ENCODE peak calls at places on chromosome 21, in six cellular contexts. Y, R, U, X, D and L are unnamed samples.

GRCh38 chr21:37532868-37533780 is 166.6 kb downstream of the DYRK1A start:
- DNase-seq in Y (no peak), D (peak), U (no peak), X (peak), R (no peak), L (no peak)

GRCh38 chr21:19684328-19684727 is 1280.7 kb upstream of the TMPRSS15 start:
- DNase-seq in R (no peak), U (no peak), Y (no peak), X (no peak), D (no peak), L (no peak)

GRCh38 chr21:27301216-27301615 is 334.3 kb upstream of the ADAMTS5 start:
- DNase-seq in R (no peak), X (no peak), D (no peak), Y (no peak), U (no peak), L (no peak)

GRCh38 chr21:41426656-41427311 is 745 bp downstream of the MX1 start:
- DNase-seq in R (no peak), D (no peak), X (peak), Y (no peak), U (peak), L (no peak)

GRCh38 chr21:45844181-45844580 is 137.4 kb upstream of the COL6A1 start:
- DNase-seq in X (no peak), R (no peak), D (no peak), U (no peak), Y (no peak), L (no peak)

GRCh38 chr21:38289697-38290096 is 32.9 kb downstream of the KCNJ15 start:
- DNase-seq in U (peak), Y (no peak), X (no peak), R (peak), D (peak), L (no peak)

GRCh38 chr21:26849428-26850115 is 4.4 kb upstream of the ADAMTS1 start:
- DNase-seq in Y (no peak), D (no peak), U (no peak), R (no peak), X (no peak), L (no peak)

GRCh38 chr21:26148834-26149354 is 21.7 kb downstream of the APP start:
- DNase-seq in R (no peak), X (no peak), D (no peak), Y (no peak), U (no peak), L (no peak)

GRCh38 chr21:40901690-40902089 is 54.7 kb upstream of the DSCAM start:
- DNase-seq in X (no peak), U (no peak), R (no peak), Y (no peak), D (no peak), L (no peak)

GRCh38 chr21:45405819-45406762 is 1.1 kb downstream of the COL18A1 start:
- DNase-seq in D (no peak), R (peak), X (no peak), U (no peak), Y (no peak), L (no peak)

GRCh38 chr21:20662523-20662922 is 335.7 kb upstream of the NCAM2 start:
- DNase-seq in Y (no peak), U (no peak), X (no peak), D (no peak), R (no peak), L (no peak)

GRCh38 chr21:31260790-31261189 is 83.3 kb downstream of the TIAM1 start:
- DNase-seq in Y (no peak), D (no peak), X (no peak), R (no peak), U (no peak), L (no peak)

GRCh38 chr21:41229527-41230248 is 61.7 kb downstream of the BACE2 start:
- DNase-seq in R (no peak), Y (no peak), D (no peak), U (no peak), X (no peak), L (no peak)

GRCh38 chr21:22842875-22843274 is 1844.7 kb downstream of the NCAM2 start:
- DNase-seq in U (no peak), Y (no peak), R (no peak), X (no peak), D (no peak), L (no peak)

GRCh38 chr21:31730687-31731111 is 1.2 kb downstream of the SCAF4 start:
- DNase-seq in Y (no peak), R (no peak), X (no peak), U (no peak), D (no peak), L (peak)

GRCh38 chr21:46480466-46480865 is 21.8 kb downstream of the DIP2A start:
- DNase-seq in Y (no peak), D (no peak), X (no peak), U (no peak), R (no peak), L (no peak)

GRCh38 chr21:17769049-17769845 is 49.9 kb downstream of the C21orf91 start:
- DNase-seq in R (no peak), D (no peak), Y (no peak), X (no peak), U (no peak), L (no peak)

GRCh38 chr21:36828208-36828607 is 129.3 kb downstream of the SIM2 start:
- DNase-seq in X (no peak), Y (no peak), D (no peak), U (no peak), R (no peak), L (no peak)

GRCh38 chr21:45333583-45334121 is 46.0 kb upstream of the POFUT2 start:
- DNase-seq in R (peak), Y (no peak), U (no peak), D (peak), X (no peak), L (no peak)

GRCh38 chr21:9837946-9838801 is 683.2 kb upstream of the TPTE start:
- DNase-seq in R (peak), D (no peak), U (no peak), X (no peak), Y (no peak), L (no peak)

GRCh38 chr21:29330797-29331196 is 32.1 kb downstream of the BACH1 start:
- DNase-seq in R (no peak), X (no peak), U (no peak), Y (no peak), D (no peak), L (no peak)
- H3K4me3 ChIP-seq in R (no peak), X (no peak), U (no peak), Y (no peak), D (no peak), L (no peak)

GRCh38 chr21:29172282-29172681 is 41.8 kb downstream of the MAP3K7CL start:
- DNase-seq in X (no peak), Y (no peak), U (no peak), D (no peak), R (no peak), L (no peak)

GRCh38 chr21:29176721-29177120 is 46.3 kb downstream of the MAP3K7CL start:
- DNase-seq in X (no peak), D (no peak), U (no peak), Y (no peak), R (no peak), L (no peak)

GRCh38 chr21:29174607-29175013 is 44.2 kb downstream of the MAP3K7CL start:
- DNase-seq in D (no peak), Y (no peak), U (no peak), X (no peak), R (no peak), L (no peak)

GRCh38 chr21:29177800-29178199 is 47.4 kb downstream of the MAP3K7CL start:
- DNase-seq in R (no peak), Y (no peak), X (no peak), D (no peak), U (no peak), L (no peak)

DNA sequence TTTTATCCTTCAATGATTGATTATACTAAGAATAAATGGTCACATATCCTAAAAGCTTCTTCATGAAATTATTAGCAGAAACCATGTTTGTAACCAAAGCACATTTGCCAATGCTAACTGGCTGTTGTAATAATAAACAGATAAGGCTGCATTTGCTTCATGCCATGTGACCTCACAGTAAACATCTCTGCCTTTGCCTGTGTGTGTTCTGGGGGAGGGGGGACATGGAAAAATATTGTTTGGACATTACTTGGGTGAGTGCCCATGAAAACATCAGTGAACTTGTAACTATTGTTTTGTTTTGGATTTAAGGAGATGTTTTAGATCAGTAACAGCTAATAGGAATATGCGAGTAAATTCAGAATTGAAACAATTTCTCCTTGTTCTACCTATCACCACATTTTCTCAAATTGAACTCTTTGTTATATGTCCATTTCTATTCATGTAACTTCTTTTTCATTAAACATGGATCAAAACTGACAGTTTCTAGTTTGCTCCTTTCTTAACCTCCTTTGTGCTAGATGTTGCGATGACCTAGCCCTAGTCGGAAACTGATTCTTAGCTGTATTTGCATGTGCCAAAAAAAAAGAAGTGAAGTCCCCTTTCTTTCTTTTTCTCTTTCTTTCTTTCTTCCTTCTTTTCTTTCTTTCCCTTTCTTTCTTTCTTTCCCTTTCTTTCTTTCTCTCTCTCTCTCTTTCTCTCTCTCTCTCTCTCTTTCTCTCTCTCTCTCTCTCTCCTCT is 45.1 kb downstream of the MAP3K7CL start:
- DNase-seq in R (no peak), X (no peak), Y (no peak), U (no peak), D (no peak), L (no peak)
- H3K27ac ChIP-seq in R (peak), X (no peak), Y (peak), U (no peak), D (peak), L (no peak)

GRCh38 chr21:16013570-16013969 is 283.8 kb downstream of the USP25 start:
- DNase-seq in D (no peak), U (no peak), Y (no peak), X (no peak), R (no peak), L (no peak)
- H3K4me3 ChIP-seq in D (no peak), U (no peak), Y (no peak), X (no peak), R (no peak), L (no peak)

DNA sequence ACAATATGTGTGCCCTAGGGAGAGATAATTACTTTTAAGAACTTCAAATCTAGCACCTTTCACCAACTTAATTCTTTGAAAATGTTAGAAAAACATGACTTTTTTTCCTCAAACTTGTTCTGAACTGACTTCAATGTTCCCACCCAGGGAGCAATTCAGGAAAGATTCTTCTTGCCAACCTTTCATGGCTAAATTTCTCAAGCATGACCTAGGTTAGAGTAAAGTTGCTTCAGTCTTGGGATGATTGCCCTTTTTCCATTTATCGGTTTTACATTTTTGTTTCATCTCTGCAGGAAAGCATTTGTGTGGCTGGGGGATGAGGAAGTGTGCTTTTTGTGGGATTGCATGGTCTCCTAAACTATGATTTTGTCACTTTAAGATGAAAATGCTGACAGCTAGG is 647.7 kb downstream of the LTN1 start:
- DNase-seq in Y (no peak), X (no peak), R (no peak), D (no peak), U (no peak), L (no peak)
- H3K27ac ChIP-seq in Y (no peak), X (no peak), R (no peak), D (no peak), U (no peak), L (no peak)

GRCh38 chr21:34311561-34312330 is 52.1 kb upstream of the KCNE2 start:
- DNase-seq in Y (no peak), R (no peak), U (no peak), X (no peak), D (no peak), L (no peak)

GRCh38 chr21:34302496-34302895 is 61.3 kb upstream of the KCNE2 start:
- DNase-seq in R (no peak), X (no peak), Y (no peak), D (no peak), U (no peak), L (no peak)

GRCh38 chr21:34305605-34306235 is 58.1 kb upstream of the KCNE2 start:
- DNase-seq in D (no peak), U (no peak), Y (no peak), X (no peak), R (no peak), L (no peak)

GRCh38 chr21:34307991-34308532 is 55.7 kb upstream of the KCNE2 start:
- DNase-seq in U (no peak), D (no peak), X (no peak), R (no peak), Y (no peak), L (no peak)

DNA sequence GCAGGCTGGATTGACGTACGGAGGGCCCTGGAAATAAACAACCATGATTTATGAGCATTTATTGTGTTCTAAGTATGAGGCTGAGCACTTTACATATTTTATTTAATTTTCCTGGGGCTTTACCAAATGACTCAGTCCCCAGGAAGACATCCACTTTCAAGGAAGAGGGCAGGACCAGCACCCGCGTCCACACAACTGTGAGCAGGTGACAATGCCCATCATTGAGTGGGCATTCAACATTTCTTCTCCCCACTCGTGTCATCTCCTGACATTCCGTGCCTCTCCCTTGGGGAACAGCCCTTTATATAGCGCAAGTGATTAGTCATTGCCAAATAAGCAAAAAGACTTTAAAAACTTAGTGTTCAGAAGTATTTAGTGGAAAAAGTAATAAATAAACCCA is 57.6 kb upstream of the KCNE2 start:
- DNase-seq in U (no peak), Y (no peak), R (no peak), D (no peak), X (no peak), L (no peak)
- H3K4me3 ChIP-seq in U (no peak), Y (no peak), R (no peak), D (no peak), X (no peak), L (no peak)

DNA sequence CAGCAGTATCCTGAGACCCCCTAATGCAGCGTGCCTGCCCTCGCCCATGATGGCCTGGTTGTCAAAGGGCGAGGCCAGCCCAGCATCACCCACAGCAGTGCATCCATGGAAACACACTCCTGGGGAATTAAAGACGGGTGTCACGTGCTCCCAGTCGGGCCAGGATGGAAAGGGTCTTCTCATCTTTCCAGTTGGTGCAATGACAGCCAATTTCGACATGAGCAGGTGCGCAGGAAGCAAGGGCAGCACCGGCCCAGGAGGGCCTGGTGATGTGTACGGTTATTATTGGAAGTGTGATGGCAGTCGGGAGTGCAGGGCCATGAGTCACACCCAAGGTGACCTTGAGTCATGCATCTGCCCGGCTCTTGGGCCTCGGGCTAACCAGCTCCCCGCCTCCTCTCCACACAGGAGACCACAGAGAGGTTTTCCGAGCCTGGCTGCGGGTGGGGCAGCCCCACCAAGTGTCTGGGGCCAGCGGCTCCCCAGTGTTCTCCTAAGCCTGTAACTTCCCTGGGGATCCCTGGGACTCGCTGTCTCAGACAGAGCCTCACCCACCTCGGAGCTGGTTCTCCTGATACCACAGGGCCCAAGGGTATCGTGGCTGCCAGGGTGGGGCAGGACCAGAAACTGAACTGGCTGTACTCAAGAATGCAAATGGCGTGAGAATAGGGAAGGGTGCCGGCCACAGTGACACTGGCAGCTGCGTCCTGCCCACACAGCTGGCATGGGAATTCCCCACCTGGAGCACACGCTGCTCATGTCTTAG is 119.8 kb downstream of the SIK1 start:
- DNase-seq in U (no peak), X (no peak), Y (no peak), R (peak), D (peak), L (no peak)
- H3K27ac ChIP-seq in U (no peak), X (no peak), Y (peak), R (no peak), D (no peak), L (no peak)

GRCh38 chr21:34880401-34880800 is 168.7 kb downstream of the RUNX1 start:
- DNase-seq in R (no peak), D (no peak), U (no peak), Y (no peak), X (no peak), L (no peak)

GRCh38 chr21:34881894-34882371 is 167.2 kb downstream of the RUNX1 start:
- DNase-seq in Y (no peak), X (no peak), R (no peak), U (peak), D (no peak), L (no peak)

GRCh38 chr21:34882719-34883131 is 166.4 kb downstream of the RUNX1 start:
- DNase-seq in X (no peak), U (no peak), Y (no peak), D (no peak), R (no peak), L (no peak)

GRCh38 chr21:34883501-34884271 is 165.4 kb downstream of the RUNX1 start:
- DNase-seq in U (no peak), X (no peak), R (no peak), D (no peak), Y (no peak), L (no peak)

GRCh38 chr21:34881421-34881820 is 167.7 kb downstream of the RUNX1 start:
- DNase-seq in X (no peak), R (no peak), U (no peak), Y (no peak), D (no peak), L (no peak)
- H3K4me3 ChIP-seq in X (no peak), R (peak), U (no peak), Y (no peak), D (peak), L (no peak)